ENCODE peak calls at places on chromosomes 13 and 19, in five cellular contexts. W is naive thymus-derived CD8-positive, alpha-beta T cell; E is effector memory CD8-positive, alpha-beta T cell; V is H9; K is fibroblast of mammary gland. C is an unnamed sample.
A peak's percentile ranks its signal among the peaks of the same experiment; 100 is the strongest.

GRCh38 chr13:26759907-26760834 is at the start of gene GPR12:
- DNase-seq in W (no peak), E (no peak), V (no peak), K (no peak), C (no peak)

GRCh38 chr19:17184381-17184841 is 30.7 kb upstream of the USE1 start:
- DNase-seq in W (peak; percentile 62), E (peak; percentile 68), V (no peak), K (no peak), C (peak; percentile 7)

GRCh38 chr19:44677019-44677809 is 5.9 kb downstream of the CEACAM19 start:
- DNase-seq in W (no peak), E (no peak), V (peak; percentile 74), K (peak; percentile 55), C (peak; percentile 70)

GRCh38 chr13:99935772-99936171 is 35.8 kb downstream of the ZIC5 start:
- DNase-seq in W (no peak), E (no peak), V (no peak), K (no peak), C (no peak)

GRCh38 chr13:51091839-51092238 is 19.2 kb downstream of the C13orf42 start:
- DNase-seq in W (no peak), E (no peak), V (no peak), K (no peak), C (no peak)

GRCh38 chr19:16571283-16571682 is 932 bp downstream of the SLC35E1 start:
- DNase-seq in W (no peak), E (no peak), V (no peak), K (peak; percentile 75), C (peak; percentile 36)

GRCh38 chr13:33450956-33451709 is 165.6 kb upstream of the STARD13 start:
- DNase-seq in W (no peak), E (no peak), V (no peak), K (no peak), C (no peak)

GRCh38 chr13:112814905-112815585 is 125.2 kb downstream of the ATP11A start:
- DNase-seq in W (no peak), E (no peak), V (no peak), K (no peak), C (peak; percentile 44)

GRCh38 chr13:112102243-112102642 is 35.3 kb downstream of the SOX1 start:
- DNase-seq in W (no peak), E (no peak), V (no peak), K (no peak), C (no peak)

GRCh38 chr19:4969772-4970531 is 1.0 kb downstream of the KDM4B start:
- DNase-seq in W (peak; percentile 11), E (no peak), V (no peak), K (peak; percentile 36), C (no peak)

GRCh38 chr19:47537493-47537892 is 22.6 kb upstream of the NAPA start:
- DNase-seq in W (no peak), E (no peak), V (no peak), K (no peak), C (no peak)

GRCh38 chr13:27007166-27007565 is 164.4 kb downstream of the USP12 start:
- DNase-seq in W (no peak), E (no peak), V (no peak), K (no peak), C (no peak)

GRCh38 chr13:113528101-113528797 is 37.7 kb upstream of the DCUN1D2 start:
- DNase-seq in W (no peak), E (no peak), V (no peak), K (no peak), C (no peak)

GRCh38 chr19:1907563-1908363 is 2.6 kb downstream of the ADAT3 start:
- DNase-seq in W (no peak), E (no peak), V (no peak), K (no peak), C (no peak)

GRCh38 chr19:44993926-44994537 is 7.2 kb upstream of the RELB start:
- DNase-seq in W (no peak), E (no peak), V (no peak), K (no peak), C (no peak)

GRCh38 chr13:48066310-48066989 is 28.5 kb downstream of the MED4 start:
- DNase-seq in W (peak; percentile 1), E (no peak), V (no peak), K (peak; percentile 60), C (peak; percentile 16)

GRCh38 chr19:38850976-38851621 is 1.3 kb upstream of the HNRNPL start:
- DNase-seq in W (peak; percentile 51), E (peak; percentile 33), V (no peak), K (no peak), C (no peak)

GRCh38 chr13:104773775-104774174 is 1707.6 kb upstream of the SLC10A2 start:
- DNase-seq in W (peak; percentile 47), E (no peak), V (no peak), K (peak; percentile 54), C (peak; percentile 54)

GRCh38 chr13:113861433-113862030 is 2.3 kb downstream of the GAS6 start:
- DNase-seq in W (no peak), E (no peak), V (peak; percentile 32), K (no peak), C (no peak)

GRCh38 chr13:98144501-98145350 is 1.8 kb downstream of the FARP1 start:
- DNase-seq in W (no peak), E (no peak), V (peak; percentile 41), K (peak; percentile 49), C (peak; percentile 77)

GRCh38 chr13:78102121-78102677 is 183.6 kb upstream of the EDNRB start:
- DNase-seq in W (no peak), E (no peak), V (no peak), K (peak; percentile 92), C (peak; percentile 52)

GRCh38 chr13:24995225-24995804 is 100.6 kb upstream of the PABPC3 start:
- DNase-seq in W (peak; percentile 70), E (peak; percentile 45), V (peak; percentile 78), K (peak; percentile 84), C (peak; percentile 82)

GRCh38 chr19:49340069-49340864 is 5.1 kb downstream of the CD37 start:
- DNase-seq in W (no peak), E (peak; percentile 23), V (peak; percentile 82), K (no peak), C (no peak)

GRCh38 chr13:30648522-30649012 is 30.8 kb downstream of the USPL1 start:
- DNase-seq in W (no peak), E (no peak), V (no peak), K (no peak), C (no peak)

GRCh38 chr13:96967248-96967745 is 27.0 kb downstream of the OXGR1 start:
- DNase-seq in W (no peak), E (no peak), V (peak; percentile 32), K (no peak), C (no peak)

GRCh38 chr19:33373701-33374405 is at the start of gene CEBPG:
- DNase-seq in W (no peak), E (peak; percentile 56), V (no peak), K (peak; percentile 30), C (peak; percentile 64)

GRCh38 chr13:100573121-100573520 is 15.5 kb downstream of the GGACT start:
- DNase-seq in W (peak; percentile 71), E (peak; percentile 64), V (peak; percentile 73), K (peak; percentile 86), C (peak; percentile 82)

GRCh38 chr13:51330741-51331140 is 8.8 kb upstream of the SERPINE3 start:
- DNase-seq in W (no peak), E (no peak), V (no peak), K (peak; percentile 49), C (no peak)

GRCh38 chr13:113122571-113123225 is at the start of gene F10:
- DNase-seq in W (no peak), E (no peak), V (peak; percentile 88), K (peak; percentile 63), C (peak; percentile 75)

GRCh38 chr13:49958321-49958720 is 22.2 kb upstream of the SPRYD7 start:
- DNase-seq in W (no peak), E (no peak), V (no peak), K (peak; percentile 3), C (peak; percentile 11)

GRCh38 chr13:105848494-105848893 is 687.0 kb downstream of the EFNB2 start:
- DNase-seq in W (no peak), E (no peak), V (no peak), K (no peak), C (no peak)

GRCh38 chr13:46810440-46810839 is 13.5 kb upstream of the ESD start:
- DNase-seq in W (no peak), E (no peak), V (no peak), K (peak; percentile 14), C (no peak)

GRCh38 chr19:1103691-1104451 is at the start of gene GPX4:
- DNase-seq in W (peak; percentile 98), E (peak; percentile 95), V (peak; percentile 99), K (peak; percentile 99), C (peak; percentile 99)

GRCh38 chr19:21256722-21257121 is 72.5 kb downstream of the ZNF708 start:
- DNase-seq in W (no peak), E (no peak), V (no peak), K (peak; percentile 12), C (peak; percentile 4)

GRCh38 chr13:79522583-79522982 is 41.6 kb downstream of the NDFIP2 start:
- DNase-seq in W (no peak), E (no peak), V (no peak), K (peak; percentile 47), C (peak; percentile 64)

GRCh38 chr19:55406869-55407624 is 541 bp downstream of the UBE2S start:
- DNase-seq in W (no peak), E (peak; percentile 24), V (no peak), K (peak; percentile 41), C (no peak)

GRCh38 chr13:94369862-94370491 is 109.5 kb downstream of the DCT start:
- DNase-seq in W (no peak), E (no peak), V (no peak), K (peak; percentile 18), C (peak; percentile 56)

C was measured in IMR-90.